ENCODE peak calls at places on chromosomes 1 and 21, in seven cellular contexts. W, Q, A, E, I, L and O are unnamed samples. For H3K27me3 and H3K36me3, the result is how much of the 10 kb centered on the place peaks cover.

GRCh38 chr21:41597811-41598231 is 89.9 kb upstream of the TMPRSS2 start:
- DNase-seq in I (peak), Q (peak), A (no peak), L (no peak), E (no peak), W (no peak), O (peak)

GRCh38 chr1:109398343-109399225 is 866 bp upstream of the SORT1 start:
- DNase-seq in E (no peak), I (no peak), W (no peak), Q (no peak), L (no peak), A (no peak), O (no peak)

GRCh38 chr1:230797376-230798186 is 50.4 kb downstream of the CAPN9 start:
- DNase-seq in E (peak), L (peak), Q (no peak), I (peak), W (no peak), A (peak), O (no peak)

GRCh38 chr1:149936992-149937705 is 470 bp upstream of the MTMR11 start:
- DNase-seq in Q (no peak), A (peak), W (no peak), L (no peak), E (no peak), I (no peak), O (peak)

GRCh38 chr1:21517660-21518480 is 8.6 kb downstream of the ALPL start:
- DNase-seq in L (no peak), I (no peak), Q (no peak), A (no peak), W (no peak), E (no peak), O (no peak)

GRCh38 chr1:225524570-225524969 is 96.7 kb upstream of the LBR start:
- DNase-seq in A (no peak), E (no peak), I (no peak), L (no peak), Q (no peak), W (no peak), O (no peak)

GRCh38 chr1:82564338-82564737 is 763.6 kb downstream of the ADGRL2 start:
- DNase-seq in Q (no peak), A (no peak), E (no peak), W (no peak), L (no peak), I (peak), O (no peak)

GRCh38 chr1:204791453-204792366 is 79.0 kb upstream of the NFASC start:
- DNase-seq in I (peak), E (peak), Q (peak), L (peak), W (peak), A (peak), O (no peak)

GRCh38 chr1:247077234-247077633 is 1.4 kb downstream of the ZNF670 start:
- DNase-seq in A (no peak), Q (no peak), I (no peak), W (no peak), L (no peak), E (no peak), O (no peak)

GRCh38 chr1:227889047-227889862 is 58.5 kb downstream of the WNT9A start:
- DNase-seq in A (no peak), L (peak), Q (peak), W (no peak), I (no peak), E (peak), O (peak)

GRCh38 chr21:35020446-35020845 is 28.7 kb downstream of the RUNX1 start:
- DNase-seq in E (no peak), L (no peak), Q (no peak), I (no peak), W (peak), A (no peak), O (no peak)

GRCh38 chr21:31908106-31909031 is 35.5 kb downstream of the HUNK start:
- DNase-seq in A (peak), L (no peak), Q (no peak), W (no peak), E (peak), I (peak), O (no peak)

GRCh38 chr21:35265170-35265877 is 216.2 kb upstream of the RUNX1 start:
- DNase-seq in I (no peak), A (no peak), Q (no peak), W (no peak), E (no peak), L (no peak), O (peak)

GRCh38 chr1:150549496-150550221 is 451 bp downstream of the ADAMTSL4 start:
- DNase-seq in I (no peak), E (peak), Q (no peak), W (no peak), L (no peak), A (peak), O (no peak)

GRCh38 chr1:233518344-233518743 is 95.6 kb upstream of the KCNK1 start:
- DNase-seq in A (peak), W (no peak), Q (no peak), I (no peak), L (peak), E (no peak), O (no peak)

GRCh38 chr1:43349594-43350306 is 9.0 kb upstream of the CDC20 start:
- DNase-seq in I (peak), E (no peak), L (no peak), W (no peak), Q (no peak), A (no peak), O (no peak)

GRCh38 chr1:175471039-175471800 is 272.2 kb downstream of the TNR start:
- DNase-seq in I (no peak), L (no peak), A (no peak), Q (no peak), E (no peak), W (no peak), O (no peak)

GRCh38 chr1:182286761-182287160 is 104.8 kb downstream of the GLUL start:
- DNase-seq in I (no peak), L (no peak), Q (no peak), E (no peak), W (no peak), A (no peak), O (no peak)

GRCh38 chr1:53628286-53628955 is 110.5 kb downstream of the GLIS1 start:
- DNase-seq in A (no peak), E (no peak), L (no peak), W (no peak), I (no peak), Q (no peak), O (no peak)

GRCh38 chr1:4965346-4965726 is 310.9 kb downstream of the AJAP1 start:
- DNase-seq in Q (peak), I (no peak), E (no peak), L (no peak), A (no peak), W (no peak), O (no peak)

GRCh38 chr1:156838972-156839371 is 19.9 kb downstream of the INSRR start:
- DNase-seq in E (no peak), L (peak), Q (no peak), I (no peak), A (no peak), W (peak), O (no peak)

GRCh38 chr1:165943198-165943597 is 115.8 kb downstream of the UCK2 start:
- DNase-seq in L (no peak), A (no peak), E (no peak), W (no peak), Q (no peak), I (no peak), O (no peak)

GRCh38 chr21:44618909-44619308 is 7.0 kb downstream of the KRTAP10-8 start:
- DNase-seq in E (no peak), L (no peak), W (peak), A (no peak), Q (no peak), I (no peak), O (no peak)

GRCh38 chr1:7989762-7990428 is 28.4 kb downstream of the PARK7 start:
- DNase-seq in L (no peak), A (no peak), Q (no peak), I (no peak), E (no peak), W (no peak), O (no peak)

GRCh38 chr1:91529856-91530255 is 29.2 kb downstream of the CDC7 start:
- DNase-seq in W (no peak), I (no peak), L (no peak), A (no peak), Q (no peak), E (no peak), O (no peak)

GRCh38 chr21:43918385-43918947 is 53.4 kb downstream of the AGPAT3 start:
- DNase-seq in A (no peak), W (no peak), L (no peak), I (no peak), Q (peak), E (peak), O (no peak)

GRCh38 chr1:194818674-194819073 is 1632.3 kb upstream of the B3GALT2 start:
- DNase-seq in W (no peak), Q (no peak), A (no peak), L (no peak), E (no peak), I (no peak), O (no peak)

GRCh38 chr21:25506268-25506667 is 101.0 kb downstream of the MRPL39 start:
- DNase-seq in A (no peak), E (no peak), L (no peak), I (no peak), W (no peak), Q (no peak), O (no peak)

GRCh38 chr1:167720965-167721616 is 691 bp upstream of the MPZL1 start:
- DNase-seq in W (no peak), I (no peak), Q (no peak), E (peak), L (peak), A (peak), O (no peak)

GRCh38 chr1:7886346-7886745 is 33.5 kb upstream of the UTS2 start:
- DNase-seq in E (no peak), Q (no peak), I (peak), W (no peak), A (no peak), L (no peak), O (no peak)

GRCh38 chr21:16082038-16082816 is 352.4 kb downstream of the USP25 start:
- DNase-seq in I (no peak), Q (no peak), A (no peak), L (no peak), E (no peak), W (no peak), O (no peak)

GRCh38 chr1:43632135-43632670 is 17.7 kb upstream of the KDM4A start:
- DNase-seq in Q (peak), E (no peak), A (no peak), W (no peak), L (no peak), I (no peak), O (no peak)

GRCh38 chr1:223650465-223650864 is 15.0 kb downstream of the CAPN8 start:
- DNase-seq in E (no peak), A (no peak), W (no peak), L (no peak), I (no peak), Q (no peak), O (no peak)

GRCh38 chr1:76005755-76006154 is 68.8 kb upstream of the ST6GALNAC3 start:
- DNase-seq in E (no peak), L (no peak), Q (no peak), I (no peak), W (no peak), A (no peak), O (no peak)

GRCh38 chr1:36408479-36408878 is 10.8 kb upstream of the LSM10 start:
- DNase-seq in W (no peak), E (no peak), A (no peak), I (peak), Q (no peak), L (no peak), O (no peak)

GRCh38 chr1:109876617-109877319 is 33.9 kb upstream of the CSF1 start:
- DNase-seq in L (no peak), Q (no peak), W (no peak), E (no peak), A (no peak), I (no peak), O (no peak)

GRCh38 chr1:110235181-110235838 is 25.2 kb downstream of the KCNC4 start:
- DNase-seq in I (peak), Q (no peak), W (no peak), A (no peak), E (peak), L (peak), O (no peak)

GRCh38 chr1:182681516-182681915 is 2.9 kb downstream of the RGS8 start:
- DNase-seq in A (no peak), L (no peak), I (no peak), E (no peak), Q (no peak), W (no peak), O (no peak)

GRCh38 chr1:37807555-37808368 is at the start of the genes C1orf122 and YRDC:
- DNase-seq in W (peak), I (peak), L (peak), E (peak), A (peak), Q (peak), O (peak)

GRCh38 chr1:209202826-209203439 is 380.6 kb upstream of the CAMK1G start:
- DNase-seq in W (no peak), E (no peak), Q (no peak), A (no peak), L (no peak), I (no peak), O (no peak)

DNA sequence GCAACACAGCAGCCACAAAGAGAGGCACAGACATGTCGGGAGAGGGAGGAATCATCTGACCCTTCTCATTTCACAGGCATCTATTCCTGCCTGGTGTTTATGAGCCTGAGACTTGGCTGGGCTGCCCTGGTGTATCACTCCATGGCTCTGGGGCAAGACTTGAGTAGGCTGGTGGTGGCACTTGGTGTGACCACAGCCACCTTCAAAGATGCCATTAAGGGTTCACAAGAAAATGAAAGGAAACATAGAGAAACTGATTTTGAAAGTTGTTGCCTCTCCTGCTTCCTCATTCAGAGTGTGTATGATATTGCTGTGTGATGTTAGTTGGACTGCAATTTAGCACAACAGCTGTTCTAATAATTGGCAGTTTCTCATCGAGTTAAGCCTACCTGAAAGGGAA is 298.8 kb downstream of the FAM72C start:
- DNase-seq in Q (no peak), A (no peak), W (no peak), E (no peak), L (no peak), I (no peak), O (no peak)
- H3K27me3 ChIP-seq in Q (under half), A (under half), W (under half), E (under half), L (under half), I (under half), O (half or more)

DNA sequence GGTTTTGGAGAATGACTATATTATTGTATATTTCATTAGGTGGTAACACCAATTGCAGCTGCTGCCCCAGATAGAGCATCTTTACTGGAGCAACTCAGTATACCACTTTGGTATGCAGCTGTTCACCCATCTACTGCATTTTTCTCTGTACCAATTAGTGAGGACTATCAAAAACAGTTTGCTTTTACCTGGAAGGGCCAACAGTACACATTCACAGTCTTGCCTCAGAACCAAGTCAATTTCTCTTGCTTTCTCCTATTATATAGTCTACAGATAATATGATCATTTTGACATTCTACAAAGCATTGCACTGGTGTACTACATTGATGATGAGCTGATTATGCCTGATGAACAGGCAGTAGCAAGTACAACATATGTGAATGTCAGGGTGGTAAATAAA is 99.3 kb downstream of the PTPRU start:
- DNase-seq in L (no peak), I (no peak), A (no peak), Q (no peak), E (no peak), W (no peak), O (no peak)
- TF ChIP-seq CTCF in L (no peak), I (no peak), A (no peak), Q (no peak), E (no peak), W (no peak), O (no peak)

DNA sequence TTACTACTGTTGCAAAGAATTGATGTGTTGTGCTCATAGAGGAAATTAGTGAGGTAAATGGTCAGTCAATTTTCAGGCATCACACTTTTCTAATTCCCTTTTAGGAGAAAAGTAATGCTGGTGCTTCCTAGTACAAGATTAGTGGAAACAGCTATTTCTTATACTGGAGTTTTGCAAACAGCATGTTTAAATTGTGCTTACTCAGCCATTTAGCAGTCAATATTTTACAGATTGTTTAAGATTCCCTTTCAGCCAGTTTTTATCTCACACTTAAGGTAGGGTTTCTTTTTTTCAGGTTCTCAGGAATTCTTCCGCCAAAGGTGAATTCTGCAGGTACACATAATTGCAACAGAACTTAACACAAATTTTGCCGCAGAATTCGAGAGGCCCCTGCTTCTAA is 10.9 kb downstream of the SRRM1 start:
- DNase-seq in A (no peak), Q (no peak), L (no peak), I (no peak), W (no peak), E (no peak), O (no peak)
- H3K36me3 ChIP-seq in A (half or more), Q (half or more), L (half or more), I (under half), W (half or more), E (under half), O (half or more)

GRCh38 chr1:170669586-170670332 is 5.8 kb downstream of the PRRX1 start:
- DNase-seq in Q (no peak), A (no peak), I (no peak), L (no peak), E (no peak), W (no peak), O (no peak)

GRCh38 chr1:170674239-170674638 is 10.3 kb downstream of the PRRX1 start:
- DNase-seq in W (no peak), Q (no peak), I (no peak), L (no peak), A (no peak), E (no peak), O (no peak)

GRCh38 chr1:170669036-170669435 is 5.1 kb downstream of the PRRX1 start:
- DNase-seq in Q (no peak), I (no peak), W (no peak), L (no peak), E (no peak), A (no peak), O (no peak)

GRCh38 chr1:170670751-170671628 is 7.1 kb downstream of the PRRX1 start:
- DNase-seq in L (no peak), Q (peak), I (no peak), A (peak), E (peak), W (no peak), O (no peak)

GRCh38 chr1:170671629-170671963 is 7.7 kb downstream of the PRRX1 start:
- DNase-seq in I (no peak), Q (no peak), L (no peak), E (no peak), W (no peak), A (no peak), O (no peak)
- H3K27me3 ChIP-seq in I (under half), Q (half or more), L (under half), E (under half), W (under half), A (half or more), O (under half)

GRCh38 chr1:190453550-190453949 is 24.1 kb downstream of the BRINP3 start:
- DNase-seq in A (no peak), E (no peak), L (no peak), Q (no peak), I (no peak), W (no peak), O (no peak)
- TF ChIP-seq CTCF in A (no peak), E (no peak), L (no peak), Q (no peak), I (no peak), W (no peak), O (peak)

DNA sequence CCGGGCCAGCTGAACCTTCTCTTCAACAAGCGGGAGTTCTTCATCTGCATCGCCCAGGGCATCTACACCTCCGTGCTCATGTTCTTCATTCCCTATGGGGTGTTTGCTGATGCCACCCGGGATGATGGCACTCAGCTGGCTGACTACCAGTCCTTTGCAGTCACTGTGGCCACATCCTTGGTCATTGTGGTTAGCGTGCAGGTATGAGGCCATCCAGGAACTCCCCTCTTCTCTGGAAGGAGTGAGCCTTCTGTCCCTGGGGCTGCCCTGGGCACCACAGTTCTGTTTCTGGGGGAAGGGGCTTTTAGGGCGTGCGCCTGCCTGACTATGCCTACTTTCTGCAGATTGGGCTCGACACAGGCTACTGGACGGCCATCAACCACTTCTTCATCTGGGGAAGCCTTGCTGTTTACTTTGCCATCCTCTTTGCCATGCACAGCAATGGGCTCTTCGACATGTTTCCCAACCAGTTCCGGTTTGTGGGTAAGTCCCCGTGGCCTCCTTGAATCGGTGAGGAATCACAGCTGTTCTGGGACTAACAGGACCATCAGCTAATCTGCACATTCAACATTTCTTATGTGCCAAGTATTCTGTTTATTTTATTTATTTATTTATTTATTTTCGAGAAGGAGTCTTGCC is 21.1 kb downstream of the ATP8B2 start:
- DNase-seq in E (no peak), I (no peak), A (no peak), W (no peak), Q (no peak), L (no peak), O (no peak)
- H3K36me3 ChIP-seq in E (under half), I (under half), A (under half), W (half or more), Q (half or more), L (half or more), O (half or more)

GRCh38 chr1:47416319-47417128 is 439 bp downstream of the FOXE3 start:
- DNase-seq in W (no peak), L (no peak), A (no peak), E (no peak), Q (no peak), I (no peak), O (no peak)

GRCh38 chr1:47418681-47419272 is 2.7 kb downstream of the FOXE3 start:
- DNase-seq in A (no peak), L (no peak), I (no peak), W (no peak), Q (no peak), E (no peak), O (no peak)

GRCh38 chr1:47415728-47416318 is at the start of gene FOXE3:
- DNase-seq in Q (no peak), I (no peak), L (no peak), W (no peak), A (no peak), E (no peak), O (no peak)

GRCh38 chr1:47417129-47418044 is 1.3 kb downstream of the FOXE3 start:
- DNase-seq in W (no peak), I (no peak), L (no peak), E (no peak), A (no peak), Q (no peak), O (no peak)

DNA sequence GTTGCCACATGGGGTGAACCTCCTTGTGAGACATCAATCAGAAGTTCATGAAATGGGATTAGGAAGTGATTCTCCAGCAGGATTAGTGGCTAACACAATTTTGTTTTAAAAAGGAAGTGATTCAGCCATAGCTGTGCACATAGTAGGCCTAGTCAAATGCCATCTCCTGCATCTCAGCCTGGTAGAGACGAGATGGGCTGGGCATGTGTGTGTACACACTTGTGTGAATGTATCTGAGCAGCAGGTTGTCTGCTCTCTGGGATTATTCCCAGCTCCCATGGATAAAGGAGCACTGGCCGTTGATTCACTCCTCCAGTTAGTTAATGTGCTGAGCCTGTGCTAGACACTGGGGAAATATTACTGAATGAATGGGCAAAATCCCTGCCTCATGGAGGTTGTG is 2.0 kb downstream of the FOXE3 start:
- DNase-seq in A (no peak), Q (no peak), W (no peak), L (no peak), E (no peak), I (no peak), O (no peak)
- H3K27me3 ChIP-seq in A (under half), Q (under half), W (under half), L (under half), E (under half), I (under half), O (under half)